ENCODE peak calls at places on chromosomes 1 and 21, in ten cellular contexts. One of them, this sample, is unnamed.

GRCh38 chr1:50308883-50309282 is 114.4 kb downstream of the DMRTA2 start:
- DNase-seq in GM13977: no peak
- DNase-seq in GM23338: peak; percentile 88
- DNase-seq in GM12864: no peak
- DNase-seq in epithelial cell of esophagus: peak; percentile 59
- DNase-seq in fibroblast of lung: peak; percentile 13
- DNase-seq in AG09309: no peak
- DNase-seq in cardiac muscle cell: peak; percentile 85
- DNase-seq in AG09319: no peak
- DNase-seq in uterus: no peak
- DNase-seq in this sample: no peak

GRCh38 chr1:181021155-181021554 is 1.5 kb downstream of the STX6 start:
- DNase-seq in uterus: no peak
- DNase-seq in epithelial cell of esophagus: no peak
- DNase-seq in GM13977: no peak
- DNase-seq in GM12864: no peak
- DNase-seq in AG09319: no peak
- DNase-seq in cardiac muscle cell: no peak
- DNase-seq in AG09309: no peak
- DNase-seq in fibroblast of lung: no peak
- DNase-seq in GM23338: no peak
- DNase-seq in this sample: no peak

GRCh38 chr1:22252902-22253790 is 110.2 kb upstream of the WNT4 start:
- DNase-seq in uterus: no peak
- DNase-seq in fibroblast of lung: no peak
- DNase-seq in cardiac muscle cell: no peak
- DNase-seq in AG09319: no peak
- DNase-seq in epithelial cell of esophagus: no peak
- DNase-seq in GM23338: no peak
- DNase-seq in AG09309: no peak
- DNase-seq in GM12864: no peak
- DNase-seq in GM13977: no peak
- DNase-seq in this sample: no peak

GRCh38 chr21:38798481-38798882 is 7.2 kb upstream of the ETS2 start:
- DNase-seq in fibroblast of lung: no peak
- DNase-seq in GM13977: no peak
- DNase-seq in GM12864: no peak
- DNase-seq in cardiac muscle cell: peak; percentile 35
- DNase-seq in AG09319: no peak
- DNase-seq in AG09309: no peak
- DNase-seq in epithelial cell of esophagus: peak; percentile 97
- DNase-seq in uterus: no peak
- DNase-seq in GM23338: no peak
- DNase-seq in this sample: no peak

GRCh38 chr1:41662061-41662655 is 177.7 kb upstream of the EDN2 start:
- DNase-seq in epithelial cell of esophagus: peak; percentile 59
- DNase-seq in AG09309: peak; percentile 41
- DNase-seq in GM23338: peak; percentile 64
- DNase-seq in uterus: peak; percentile 62
- DNase-seq in GM13977: peak; percentile 94
- DNase-seq in GM12864: no peak
- DNase-seq in fibroblast of lung: peak; percentile 83
- DNase-seq in cardiac muscle cell: peak; percentile 85
- DNase-seq in AG09319: peak; percentile 61
- DNase-seq in this sample: no peak

GRCh38 chr1:209685835-209686234 is 10.6 kb downstream of the G0S2 start:
- DNase-seq in AG09319: no peak
- DNase-seq in GM23338: peak; percentile 23
- DNase-seq in uterus: no peak
- DNase-seq in epithelial cell of esophagus: no peak
- DNase-seq in GM13977: no peak
- DNase-seq in GM12864: no peak
- DNase-seq in AG09309: no peak
- DNase-seq in cardiac muscle cell: no peak
- DNase-seq in fibroblast of lung: no peak
- DNase-seq in this sample: no peak

GRCh38 chr1:227225715-227226346 is 92.5 kb downstream of the CDC42BPA start:
- DNase-seq in GM23338: no peak
- DNase-seq in epithelial cell of esophagus: peak; percentile 93
- DNase-seq in GM13977: no peak
- DNase-seq in cardiac muscle cell: no peak
- DNase-seq in AG09309: peak; percentile 44
- DNase-seq in GM12864: no peak
- DNase-seq in AG09319: peak; percentile 29
- DNase-seq in uterus: no peak
- DNase-seq in fibroblast of lung: peak; percentile 67
- DNase-seq in this sample: peak; percentile 57

GRCh38 chr1:44012411-44012810 is 18.9 kb downstream of the SLC6A9 start:
- DNase-seq in GM23338: no peak
- DNase-seq in AG09309: no peak
- DNase-seq in epithelial cell of esophagus: no peak
- DNase-seq in AG09319: no peak
- DNase-seq in cardiac muscle cell: no peak
- DNase-seq in fibroblast of lung: no peak
- DNase-seq in GM12864: no peak
- DNase-seq in GM13977: no peak
- DNase-seq in uterus: no peak
- DNase-seq in this sample: no peak

GRCh38 chr1:30272288-30273020 is 450.9 kb downstream of the MATN1 start:
- DNase-seq in GM13977: no peak
- DNase-seq in fibroblast of lung: no peak
- DNase-seq in AG09319: no peak
- DNase-seq in cardiac muscle cell: no peak
- DNase-seq in AG09309: no peak
- DNase-seq in epithelial cell of esophagus: no peak
- DNase-seq in GM12864: no peak
- DNase-seq in GM23338: no peak
- DNase-seq in uterus: no peak
- DNase-seq in this sample: no peak

GRCh38 chr1:26017606-26018005 is 4.0 kb upstream of the EXTL1 start:
- DNase-seq in uterus: no peak
- DNase-seq in AG09319: no peak
- DNase-seq in epithelial cell of esophagus: no peak
- DNase-seq in GM12864: no peak
- DNase-seq in fibroblast of lung: no peak
- DNase-seq in GM23338: no peak
- DNase-seq in AG09309: no peak
- DNase-seq in GM13977: no peak
- DNase-seq in cardiac muscle cell: peak; percentile 77
- DNase-seq in this sample: no peak

GRCh38 chr21:22892041-22892440 is 1893.8 kb downstream of the NCAM2 start:
- DNase-seq in fibroblast of lung: no peak
- DNase-seq in GM23338: no peak
- DNase-seq in AG09309: no peak
- DNase-seq in GM12864: no peak
- DNase-seq in uterus: no peak
- DNase-seq in cardiac muscle cell: no peak
- DNase-seq in AG09319: no peak
- DNase-seq in epithelial cell of esophagus: no peak
- DNase-seq in GM13977: no peak
- DNase-seq in this sample: no peak

GRCh38 chr21:43687566-43688395 is 28.4 kb downstream of the RRP1B start:
- DNase-seq in AG09309: no peak
- DNase-seq in fibroblast of lung: no peak
- DNase-seq in GM23338: no peak
- DNase-seq in epithelial cell of esophagus: no peak
- DNase-seq in cardiac muscle cell: no peak
- DNase-seq in GM13977: no peak
- DNase-seq in uterus: no peak
- DNase-seq in AG09319: no peak
- DNase-seq in GM12864: no peak
- DNase-seq in this sample: no peak

GRCh38 chr21:43686811-43687565 is 27.6 kb downstream of the RRP1B start:
- DNase-seq in GM23338: no peak
- DNase-seq in GM12864: no peak
- DNase-seq in uterus: no peak
- DNase-seq in epithelial cell of esophagus: no peak
- DNase-seq in cardiac muscle cell: no peak
- DNase-seq in GM13977: no peak
- DNase-seq in AG09309: no peak
- DNase-seq in AG09319: no peak
- DNase-seq in fibroblast of lung: no peak
- DNase-seq in this sample: no peak

GRCh38 chr21:43681650-43682049 is 22.3 kb downstream of the RRP1B start:
- DNase-seq in AG09309: no peak
- DNase-seq in AG09319: no peak
- DNase-seq in GM23338: no peak
- DNase-seq in uterus: no peak
- DNase-seq in GM12864: no peak
- DNase-seq in fibroblast of lung: no peak
- DNase-seq in epithelial cell of esophagus: peak; percentile 78
- DNase-seq in GM13977: no peak
- DNase-seq in cardiac muscle cell: no peak
- DNase-seq in this sample: no peak

GRCh38 chr21:43679951-43680350 is 20.6 kb downstream of the RRP1B start:
- DNase-seq in GM23338: no peak
- DNase-seq in AG09319: no peak
- DNase-seq in fibroblast of lung: no peak
- DNase-seq in cardiac muscle cell: no peak
- DNase-seq in AG09309: no peak
- DNase-seq in GM13977: no peak
- DNase-seq in GM12864: no peak
- DNase-seq in uterus: no peak
- DNase-seq in epithelial cell of esophagus: no peak
- DNase-seq in this sample: no peak

DNA sequence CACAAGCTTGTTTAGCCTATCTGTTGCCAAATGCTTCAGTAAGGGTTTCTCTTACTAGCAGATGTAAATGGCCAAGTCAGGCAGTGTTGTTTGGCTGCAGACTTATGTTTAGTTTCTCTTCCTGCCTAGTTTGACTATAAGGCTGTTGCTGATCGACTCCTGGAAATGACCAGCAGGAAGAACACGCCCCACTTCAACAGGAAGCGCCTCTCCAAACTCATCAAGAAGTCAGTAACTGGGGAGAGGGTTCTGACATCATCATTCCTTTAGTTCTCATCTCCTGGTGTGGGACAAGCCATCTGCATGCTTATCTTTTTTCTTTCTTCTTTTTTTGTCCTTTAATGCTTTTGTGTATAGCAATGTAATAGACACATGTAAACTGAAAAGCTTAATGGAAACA is 25.1 kb downstream of the RRP1B start:
- DNase-seq in AG09309: no peak
- DNase-seq in GM13977: no peak
- DNase-seq in AG09319: no peak
- DNase-seq in fibroblast of lung: no peak
- DNase-seq in GM12864: no peak
- DNase-seq in epithelial cell of esophagus: no peak
- DNase-seq in GM23338: no peak
- DNase-seq in cardiac muscle cell: no peak
- DNase-seq in uterus: no peak
- DNase-seq in this sample: no peak
- TF ChIP-seq CTCF in AG09309: no peak
- TF ChIP-seq CTCF in GM13977: no peak
- TF ChIP-seq CTCF in AG09319: no peak
- TF ChIP-seq CTCF in fibroblast of lung: no peak
- TF ChIP-seq CTCF in GM12864: no peak
- TF ChIP-seq CTCF in epithelial cell of esophagus: no peak
- TF ChIP-seq CTCF in GM23338: no peak
- TF ChIP-seq CTCF in cardiac muscle cell: no peak
- TF ChIP-seq CTCF in uterus: no peak
- TF ChIP-seq CTCF in this sample: no peak

DNA sequence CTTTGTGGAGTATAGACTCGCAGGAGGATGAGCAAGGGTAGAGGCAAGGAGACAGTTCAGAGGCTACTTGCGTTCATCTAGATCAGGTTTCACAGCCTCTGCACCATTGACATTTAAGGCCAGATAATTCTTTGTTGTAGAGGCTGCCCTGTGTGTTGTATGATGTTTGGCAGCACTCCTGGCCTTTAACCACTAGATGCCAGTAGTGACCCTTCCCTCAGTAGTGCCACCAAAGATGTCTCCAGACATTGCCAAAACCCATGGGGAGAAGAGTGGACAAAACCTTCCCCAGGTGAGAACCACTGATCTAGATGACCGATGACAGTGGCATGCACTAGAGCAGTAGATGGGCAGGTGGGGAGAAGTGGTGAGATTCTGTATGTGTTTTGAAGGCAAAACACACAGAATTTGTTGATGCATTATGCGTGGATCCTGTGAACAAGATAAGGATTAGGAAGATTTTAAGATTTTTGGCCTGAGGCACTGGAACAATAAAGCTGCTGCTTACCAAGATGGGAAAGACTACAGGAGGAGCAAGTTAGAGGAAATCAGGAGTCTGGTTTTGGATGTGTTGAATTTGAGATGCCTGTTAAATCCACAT is 9.9 kb upstream of the COG2 start:
- DNase-seq in uterus: no peak
- DNase-seq in GM13977: peak; percentile 29
- DNase-seq in AG09319: no peak
- DNase-seq in AG09309: no peak
- DNase-seq in fibroblast of lung: peak; percentile 42
- DNase-seq in cardiac muscle cell: peak; percentile 60
- DNase-seq in GM23338: peak; percentile 76
- DNase-seq in GM12864: no peak
- DNase-seq in epithelial cell of esophagus: peak; percentile 59
- DNase-seq in this sample: no peak
- TF ChIP-seq CTCF in uterus: no peak
- TF ChIP-seq CTCF in GM13977: peak; percentile 46
- TF ChIP-seq CTCF in AG09319: peak; percentile 46
- TF ChIP-seq CTCF in AG09309: peak; percentile 68
- TF ChIP-seq CTCF in fibroblast of lung: peak; percentile 55
- TF ChIP-seq CTCF in cardiac muscle cell: peak; percentile 59
- TF ChIP-seq CTCF in GM23338: peak; percentile 81
- TF ChIP-seq CTCF in GM12864: peak; percentile 72
- TF ChIP-seq CTCF in epithelial cell of esophagus: peak; percentile 69
- TF ChIP-seq CTCF in this sample: peak; percentile 69

GRCh38 chr1:108541856-108542255 is 18.0 kb upstream of the EEIG2 start:
- DNase-seq in GM13977: no peak
- DNase-seq in GM23338: no peak
- DNase-seq in GM12864: no peak
- DNase-seq in AG09319: no peak
- DNase-seq in fibroblast of lung: no peak
- DNase-seq in uterus: no peak
- DNase-seq in cardiac muscle cell: no peak
- DNase-seq in epithelial cell of esophagus: no peak
- DNase-seq in AG09309: no peak
- DNase-seq in this sample: no peak

GRCh38 chr1:108537976-108538375 is 21.9 kb upstream of the EEIG2 start:
- DNase-seq in uterus: no peak
- DNase-seq in GM12864: no peak
- DNase-seq in epithelial cell of esophagus: no peak
- DNase-seq in fibroblast of lung: no peak
- DNase-seq in AG09309: no peak
- DNase-seq in cardiac muscle cell: no peak
- DNase-seq in GM23338: no peak
- DNase-seq in GM13977: no peak
- DNase-seq in AG09319: no peak
- DNase-seq in this sample: no peak

GRCh38 chr1:108540977-108541376 is 18.9 kb upstream of the EEIG2 start:
- DNase-seq in epithelial cell of esophagus: no peak
- DNase-seq in uterus: no peak
- DNase-seq in AG09319: no peak
- DNase-seq in fibroblast of lung: no peak
- DNase-seq in GM13977: no peak
- DNase-seq in GM23338: no peak
- DNase-seq in GM12864: no peak
- DNase-seq in cardiac muscle cell: no peak
- DNase-seq in AG09309: no peak
- DNase-seq in this sample: no peak
- TF ChIP-seq CTCF in epithelial cell of esophagus: no peak
- TF ChIP-seq CTCF in uterus: no peak
- TF ChIP-seq CTCF in AG09319: no peak
- TF ChIP-seq CTCF in fibroblast of lung: no peak
- TF ChIP-seq CTCF in GM13977: no peak
- TF ChIP-seq CTCF in GM23338: no peak
- TF ChIP-seq CTCF in GM12864: no peak
- TF ChIP-seq CTCF in cardiac muscle cell: no peak
- TF ChIP-seq CTCF in AG09309: no peak
- TF ChIP-seq CTCF in this sample: no peak

GRCh38 chr1:151739590-151740355 is 18.5 kb downstream of the RIIAD1 start:
- DNase-seq in fibroblast of lung: no peak
- DNase-seq in AG09309: no peak
- DNase-seq in GM13977: no peak
- DNase-seq in epithelial cell of esophagus: peak; percentile 87
- DNase-seq in GM23338: peak; percentile 34
- DNase-seq in uterus: no peak
- DNase-seq in GM12864: no peak
- DNase-seq in AG09319: no peak
- DNase-seq in cardiac muscle cell: no peak
- DNase-seq in this sample: no peak
- TF ChIP-seq CTCF in fibroblast of lung: no peak
- TF ChIP-seq CTCF in AG09309: no peak
- TF ChIP-seq CTCF in GM13977: no peak
- TF ChIP-seq CTCF in epithelial cell of esophagus: peak; percentile 39
- TF ChIP-seq CTCF in GM23338: peak; percentile 13
- TF ChIP-seq CTCF in uterus: no peak
- TF ChIP-seq CTCF in GM12864: no peak
- TF ChIP-seq CTCF in AG09319: no peak
- TF ChIP-seq CTCF in cardiac muscle cell: no peak
- TF ChIP-seq CTCF in this sample: no peak

This sample was measured in kidney epithelial cell.